ENCODE peak calls at places on chromosomes 2 and 18, in five cellular contexts. Q is left lung, L is caudate nucleus, O is neuronal stem cell, P is neural progenitor cell. W is an unnamed sample.

GRCh38 chr2:1563084-1563857 is 150.0 kb downstream of the TPO start:
- DNase-seq in Q (no peak), L (no peak), O (no peak), P (no peak), W (no peak)

GRCh38 chr18:11981633-11982366 is 493 bp downstream of the IMPA2 start:
- DNase-seq in Q (peak; percentile 54), L (no peak), O (peak; percentile 69), P (peak; percentile 87), W (no peak)

GRCh38 chr2:201267278-201268030 is 7.1 kb downstream of the CASP8 start:
- DNase-seq in Q (no peak), L (no peak), O (no peak), P (no peak), W (no peak)

GRCh38 chr2:161943012-161943411 is 131.0 kb downstream of the DPP4 start:
- DNase-seq in Q (no peak), L (no peak), O (no peak), P (no peak), W (no peak)

GRCh38 chr2:133844214-133844892 is 276.1 kb upstream of the NCKAP5 start:
- DNase-seq in Q (peak; percentile 48), L (no peak), O (peak; percentile 77), P (peak; percentile 86), W (peak; percentile 77)

GRCh38 chr2:8435608-8436007 is 246.2 kb upstream of the ID2 start:
- DNase-seq in Q (no peak), L (no peak), O (no peak), P (no peak), W (no peak)

GRCh38 chr2:120109186-120110061 is 96.5 kb downstream of the EPB41L5 start:
- DNase-seq in Q (no peak), L (no peak), O (no peak), P (no peak), W (no peak)

GRCh38 chr2:156125018-156125417 is 207.5 kb downstream of the NR4A2 start:
- DNase-seq in Q (no peak), L (no peak), O (no peak), P (peak; percentile 40), W (no peak)

GRCh38 chr2:136765736-136766323 is 485 bp downstream of the THSD7B start:
- DNase-seq in Q (no peak), L (no peak), O (no peak), P (peak; percentile 47), W (no peak)

GRCh38 chr2:84435331-84436081 is 23.6 kb downstream of the SUCLG1 start:
- DNase-seq in Q (no peak), L (no peak), O (no peak), P (no peak), W (peak; percentile 52)

GRCh38 chr18:7417742-7418141 is 149.4 kb upstream of the PTPRM start:
- DNase-seq in Q (no peak), L (no peak), O (no peak), P (no peak), W (no peak)

GRCh38 chr2:239938651-239939486 is 86.3 kb downstream of the NDUFA10 start:
- DNase-seq in Q (peak; percentile 29), L (no peak), O (no peak), P (no peak), W (no peak)

GRCh38 chr2:239942090-239942489 is 83.1 kb downstream of the NDUFA10 start:
- DNase-seq in Q (peak; percentile 10), L (no peak), O (no peak), P (no peak), W (no peak)

GRCh38 chr2:239939736-239940483 is 85.2 kb downstream of the NDUFA10 start:
- DNase-seq in Q (peak; percentile 20), L (no peak), O (no peak), P (no peak), W (no peak)

GRCh38 chr2:239942871-239943311 is 82.3 kb downstream of the NDUFA10 start:
- DNase-seq in Q (peak; percentile 13), L (no peak), O (no peak), P (no peak), W (no peak)

GRCh38 chr2:239940861-239941570 is 84.1 kb downstream of the NDUFA10 start:
- DNase-seq in Q (peak; percentile 12), L (no peak), O (no peak), P (no peak), W (no peak)
- H3K27ac ChIP-seq in Q (no peak overlapping the region), L (no peak overlapping the region), O (no peak overlapping the region), P (no peak overlapping the region), W (no peak overlapping the region)

DNA sequence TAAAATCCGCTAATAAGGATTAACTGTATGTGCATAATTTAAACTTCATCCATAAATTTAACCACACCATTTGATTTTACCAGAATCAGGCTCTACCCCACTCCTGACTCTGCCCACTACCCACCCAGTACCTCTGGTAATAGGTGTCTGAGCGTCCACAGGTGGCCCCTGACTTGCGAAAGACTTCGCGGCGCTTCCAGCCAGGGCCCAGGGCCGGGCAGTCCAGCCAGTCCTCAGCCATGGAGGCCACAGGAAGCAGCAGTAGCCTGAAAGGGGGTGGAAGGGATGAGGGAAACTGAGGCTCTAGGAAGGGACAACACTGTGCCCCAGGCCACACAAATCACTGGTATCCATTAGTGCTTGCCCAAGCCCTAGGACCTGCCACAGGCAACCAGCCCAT is 1.6 kb downstream of the MBD1 start:
- DNase-seq in Q (no peak), L (no peak), O (no peak), P (no peak), W (no peak)
- H3K27ac ChIP-seq in Q (no peak overlapping the region), L (no peak overlapping the region), O (no peak overlapping the region), P (no peak overlapping the region), W (no peak overlapping the region)

DNA sequence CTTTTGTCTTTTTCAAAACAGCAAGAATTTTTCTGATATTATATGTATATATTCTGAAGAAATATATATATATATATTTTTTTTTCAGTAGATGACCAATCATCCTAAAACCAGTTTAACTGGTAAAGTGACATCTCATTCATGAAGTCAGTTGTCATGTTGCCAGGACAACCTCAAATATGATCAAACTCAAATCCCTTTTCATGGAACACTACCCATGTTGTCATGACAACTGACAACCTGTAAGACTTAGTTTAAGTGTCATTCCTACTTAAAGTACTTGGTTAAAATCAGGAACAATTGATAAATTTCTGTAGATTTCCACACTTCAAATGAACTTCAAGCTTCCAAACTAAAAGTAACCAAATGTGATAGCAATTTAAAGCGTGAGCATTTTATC is 101.8 kb upstream of the ERBB4 start:
- DNase-seq in Q (no peak), L (no peak), O (no peak), P (no peak), W (no peak)
- H3K27ac ChIP-seq in Q (no peak overlapping the region), L (no peak overlapping the region), O (no peak overlapping the region), P (no peak overlapping the region), W (no peak overlapping the region)

GRCh38 chr2:228767196-228767595 is 503.9 kb downstream of the PID1 start:
- DNase-seq in Q (no peak), L (no peak), O (no peak), P (no peak), W (no peak)

GRCh38 chr2:228774548-228774947 is 496.5 kb downstream of the PID1 start:
- DNase-seq in Q (no peak), L (no peak), O (no peak), P (no peak), W (no peak)

GRCh38 chr2:228771719-228772254 is 499.3 kb downstream of the PID1 start:
- DNase-seq in Q (no peak), L (no peak), O (no peak), P (no peak), W (no peak)

GRCh38 chr2:228768818-228769217 is 502.3 kb downstream of the PID1 start:
- DNase-seq in Q (no peak), L (no peak), O (no peak), P (no peak), W (peak; percentile 6)

DNA sequence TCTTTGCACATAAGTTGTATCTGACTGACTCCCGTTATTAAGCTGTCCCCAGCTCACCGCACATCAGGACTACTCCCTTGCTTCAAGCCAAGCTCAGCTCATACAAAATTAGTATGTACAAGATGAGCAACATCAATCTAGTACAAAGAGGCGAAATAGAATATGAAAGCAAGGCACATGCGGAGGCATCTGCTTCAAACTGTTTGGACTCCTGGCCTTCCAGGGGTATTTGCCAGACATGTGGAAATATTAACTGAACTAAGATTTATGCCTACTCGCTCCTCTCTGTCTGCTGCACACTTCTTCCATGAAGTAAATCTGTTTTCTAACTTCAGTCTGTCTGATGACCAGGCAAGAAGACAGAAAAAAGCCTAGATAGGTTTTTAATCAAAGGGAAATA is 499.8 kb downstream of the PID1 start:
- DNase-seq in Q (no peak), L (no peak), O (no peak), P (no peak), W (no peak)
- H3K27ac ChIP-seq in Q (peak overlapping the region; percentile 7), L (no peak overlapping the region), O (no peak overlapping the region), P (no peak overlapping the region), W (no peak overlapping the region)

GRCh38 chr2:112137516-112138142 is 556 bp upstream of the FBLN7 start:
- DNase-seq in Q (no peak), L (no peak), O (no peak), P (no peak), W (no peak)
- H3K27ac ChIP-seq in Q (no peak overlapping the region), L (no peak overlapping the region), O (no peak overlapping the region), P (no peak overlapping the region), W (no peak overlapping the region)

W was measured in AG04450.